ENCODE peak calls at places on chromosomes 12 and 14, in six cellular contexts. O is NCI-H1436; H is cardiac muscle cell; G is GF-D8; C is stimulated activated CD4-positive, alpha-beta T cell treated with anti-CD3 and anti-CD28 coated beads, TNF-alpha, amount 100 ng/mL, for 4 hours; X is lung. W is an unnamed sample.

GRCh38 chr12:32488132-32488531 is 88.8 kb downstream of the FGD4 start:
- DNase-seq in O (no peak), H (no peak), G (no peak), C (no peak), X (no peak), W (no peak)

GRCh38 chr12:110199360-110200123 is 75.4 kb downstream of the IFT81 start:
- DNase-seq in O (no peak), H (no peak), G (no peak), C (no peak), X (no peak), W (peak)

GRCh38 chr12:24960222-24960855 is 11.4 kb upstream of the BCAT1 start:
- DNase-seq in O (no peak), H (peak), G (no peak), C (no peak), X (no peak), W (peak)

GRCh38 chr14:93051600-93052546 is 63.9 kb downstream of the ITPK1 start:
- DNase-seq in O (no peak), H (no peak), G (no peak), C (no peak), X (no peak), W (no peak)

GRCh38 chr14:69263364-69263763 is 3.4 kb downstream of the GALNT16 start:
- DNase-seq in O (peak), H (no peak), G (no peak), C (no peak), X (no peak), W (peak)

GRCh38 chr14:88753873-88754272 is 38.9 kb downstream of the EML5 start:
- DNase-seq in O (no peak), H (no peak), G (no peak), C (no peak), X (no peak), W (no peak)

GRCh38 chr14:22046063-22046462 is 372.4 kb upstream of the OR4E1 start:
- DNase-seq in O (no peak), H (no peak), G (no peak), C (no peak), X (no peak), W (no peak)

GRCh38 chr14:104678901-104679705 is 10.3 kb upstream of the INF2 start:
- DNase-seq in O (no peak), H (no peak), G (no peak), C (no peak), X (no peak), W (no peak)

GRCh38 chr14:71321556-71322315 is 414.5 kb downstream of the PCNX1 start:
- DNase-seq in O (peak), H (peak), G (no peak), C (no peak), X (no peak), W (peak)

GRCh38 chr12:24615967-24616411 is 332.9 kb downstream of the BCAT1 start:
- DNase-seq in O (no peak), H (no peak), G (no peak), C (no peak), X (no peak), W (peak)

GRCh38 chr14:62938774-62939173 is 106.5 kb downstream of the KCNH5 start:
- DNase-seq in O (no peak), H (no peak), G (no peak), C (no peak), X (no peak), W (no peak)

GRCh38 chr12:56081393-56082347 is 1.7 kb downstream of the ERBB3 start:
- DNase-seq in O (no peak), H (peak), G (no peak), C (no peak), X (no peak), W (no peak)

GRCh38 chr12:2959508-2960431 is 573 bp downstream of the TEAD4 start:
- DNase-seq in O (no peak), H (peak), G (no peak), C (no peak), X (peak), W (peak)

GRCh38 chr14:67566908-67567307 is 33.2 kb downstream of the PIGH start:
- DNase-seq in O (no peak), H (no peak), G (no peak), C (no peak), X (no peak), W (peak)

GRCh38 chr14:76352639-76353281 is 23.2 kb upstream of the ESRRB start:
- DNase-seq in O (peak), H (peak), G (no peak), C (peak), X (no peak), W (peak)

GRCh38 chr14:32507029-32507984 is 178.2 kb downstream of the AKAP6 start:
- DNase-seq in O (no peak), H (no peak), G (no peak), C (no peak), X (no peak), W (peak)

GRCh38 chr12:126617312-126617711 is 1552.1 kb downstream of the AACS start:
- DNase-seq in O (no peak), H (no peak), G (no peak), C (no peak), X (no peak), W (no peak)

GRCh38 chr12:103268831-103269514 is 226.8 kb downstream of the C12orf42 start:
- DNase-seq in O (peak), H (no peak), G (no peak), C (no peak), X (no peak), W (no peak)

GRCh38 chr14:71142375-71143038 is 235.2 kb downstream of the PCNX1 start:
- DNase-seq in O (no peak), H (no peak), G (peak), C (no peak), X (no peak), W (peak)

GRCh38 chr14:61107148-61107641 is 126.2 kb downstream of the SLC38A6 start:
- DNase-seq in O (no peak), H (no peak), G (no peak), C (no peak), X (peak), W (peak)

GRCh38 chr12:12736759-12737676 is 19.9 kb downstream of the CDKN1B start:
- DNase-seq in O (no peak), H (peak), G (no peak), C (no peak), X (no peak), W (peak)